ENCODE peak calls at places on chromosome 9, in nine cellular contexts. W is Right ventricle myocardium inferior, A is iris pigment epithelial cell, D is renal cortical epithelial cell, P is midbrain, T is non-pigmented ciliary epithelial cell, E is T-helper 2 cell, H is hypothalamus, F is NCI-H1694 treated with DMSO at 0.1 percent for 48 hours. C is an unnamed sample.

GRCh38 chr9:136840877-136841645 is 1.2 kb upstream of the AJM1 start:
- DNase-seq in E (no peak), A (peak; percentile 27), T (no peak), F (peak; percentile 59), P (peak; percentile 79), H (peak; percentile 85), D (peak; percentile 71), W (no peak), C (peak; percentile 38)

GRCh38 chr9:98654247-98654646 is 54.5 kb downstream of the GABBR2 start:
- DNase-seq in H (no peak), A (no peak), E (no peak), D (no peak), T (no peak), F (peak; percentile 52), W (no peak), P (no peak), C (no peak)

GRCh38 chr9:92934321-92934720 is 13.0 kb upstream of the FGD3 start:
- DNase-seq in A (no peak), T (no peak), W (no peak), H (no peak), E (no peak), F (no peak), P (no peak), D (no peak), C (no peak)

GRCh38 chr9:5895782-5896181 is 5.1 kb downstream of the MLANA start:
- DNase-seq in F (no peak), W (no peak), E (no peak), H (peak; percentile 13), D (peak; percentile 37), A (no peak), T (no peak), P (peak; percentile 3), C (no peak)

GRCh38 chr9:81116340-81117207 is 572.8 kb downstream of the TLE1 start:
- DNase-seq in E (no peak), P (no peak), H (no peak), W (no peak), D (no peak), F (no peak), A (no peak), T (no peak), C (peak; percentile 10)

GRCh38 chr9:98159301-98159700 is 33.1 kb downstream of the CORO2A start:
- DNase-seq in T (no peak), E (no peak), D (no peak), A (no peak), F (no peak), P (no peak), W (no peak), H (no peak), C (no peak)

GRCh38 chr9:92974161-92974661 is 26.9 kb downstream of the FGD3 start:
- DNase-seq in T (no peak), E (no peak), H (no peak), P (no peak), A (no peak), D (peak; percentile 28), F (no peak), W (no peak), C (no peak)

GRCh38 chr9:124771867-124772621 is 933 bp upstream of the NR6A1 start:
- DNase-seq in E (no peak), F (peak; percentile 36), D (peak; percentile 57), H (peak; percentile 35), W (peak; percentile 87), T (no peak), P (peak; percentile 53), A (peak; percentile 63), C (no peak)

GRCh38 chr9:105088088-105088487 is 156.4 kb upstream of the SLC44A1 start:
- DNase-seq in A (peak; percentile 14), E (no peak), W (no peak), F (no peak), P (no peak), H (no peak), T (no peak), D (no peak), C (no peak)

GRCh38 chr9:112894699-112895098 is 4.0 kb upstream of the SLC46A2 start:
- DNase-seq in W (no peak), P (no peak), H (no peak), A (peak; percentile 35), E (no peak), D (no peak), T (no peak), F (no peak), C (no peak)

GRCh38 chr9:128282500-128282899 is 6.4 kb downstream of the SWI5 start:
- DNase-seq in A (peak; percentile 82), D (peak; percentile 22), P (no peak), H (no peak), T (no peak), W (no peak), F (no peak), E (no peak), C (no peak)

GRCh38 chr9:68798408-68798807 is 93.4 kb downstream of the PIP5K1B start:
- DNase-seq in H (no peak), T (no peak), E (no peak), F (no peak), D (no peak), W (no peak), A (no peak), P (no peak), C (no peak)